ENCODE peak calls at places on chromosomes 4 and X, in ten cellular contexts. T is fibroblast of lung; P is astrocyte of the hippocampus; Q is Ammon's horn; J is AG09319; Z is activated CD8-positive, alpha-beta T cell treated with anti-CD3 and anti-CD28 coated beads for 36 hours; B is ascending aorta; I is activated T-cell treated with anti-CD3 and anti-CD28 coated beads, Interleukin-2, amount 50 U/mL, for 4 hours; L is B cell; A is AG04450. H is an unnamed sample.

GRCh38 chr4:138014664-138015288 is 227.4 kb downstream of the SLC7A11 start:
- DNase-seq in J (no peak), A (no peak), Q (no peak), Z (no peak), P (no peak), I (no peak), L (no peak), T (no peak), B (no peak), H (no peak)

GRCh38 chrX:103220511-103221406 is 5.9 kb downstream of the BEX4 start:
- DNase-seq in J (no peak), B (no peak), I (no peak), A (no peak), L (no peak), P (no peak), T (no peak), Z (no peak), Q (no peak), H (no peak)

GRCh38 chrX:138710311-138710791 is 1.2 kb downstream of the FGF13 start:
- DNase-seq in J (no peak), Q (peak), Z (no peak), T (no peak), P (peak), A (no peak), B (peak), L (no peak), I (no peak), H (no peak)

GRCh38 chrX:77087529-77088169 is 359.5 kb upstream of the FGF16 start:
- DNase-seq in I (no peak), T (peak), P (no peak), L (no peak), Z (no peak), J (no peak), A (no peak), B (peak), Q (peak), H (peak)

GRCh38 chr4:107988763-107989035 is 990 bp upstream of the HADH start:
- DNase-seq in P (no peak), Q (no peak), B (no peak), T (no peak), Z (no peak), A (no peak), L (no peak), I (no peak), J (no peak), H (no peak)

GRCh38 chr4:153497091-153497531 is 31.0 kb downstream of the TMEM131L start:
- DNase-seq in P (peak), L (peak), T (peak), J (no peak), B (no peak), Q (no peak), Z (peak), I (peak), A (no peak), H (no peak)

GRCh38 chrX:48492293-48492910 is 16.4 kb upstream of the PORCN start:
- DNase-seq in L (no peak), Z (no peak), A (no peak), B (no peak), Q (no peak), P (no peak), T (no peak), J (no peak), I (no peak), H (peak)

GRCh38 chr4:65167719-65168118 is 502.6 kb downstream of the EPHA5 start:
- DNase-seq in B (no peak), A (no peak), I (no peak), Z (no peak), L (no peak), P (peak), J (no peak), Q (no peak), T (peak), H (no peak)

GRCh38 chr4:121479801-121480200 is 99.0 kb upstream of the QRFPR start:
- DNase-seq in I (no peak), P (no peak), J (no peak), Z (no peak), T (no peak), B (no peak), L (no peak), A (no peak), Q (no peak), H (no peak)

GRCh38 chr4:175309041-175309440 is 390.9 kb downstream of the ADAM29 start:
- DNase-seq in L (no peak), A (no peak), Z (no peak), J (no peak), I (no peak), P (peak), Q (no peak), T (peak), B (no peak), H (no peak)

GRCh38 chr4:42397635-42398447 is 553 bp downstream of the SHISA3 start:
- DNase-seq in T (peak), P (peak), Q (no peak), I (no peak), B (no peak), J (no peak), Z (peak), A (no peak), L (no peak), H (no peak)

GRCh38 chrX:145821291-145821897 is 3.8 kb downstream of the SLITRK2 start:
- DNase-seq in B (no peak), Z (no peak), I (no peak), L (no peak), T (no peak), A (no peak), J (no peak), P (peak), Q (peak), H (no peak)

GRCh38 chr4:84215218-84215617 is 283.9 kb downstream of the NKX6-1 start:
- DNase-seq in J (no peak), Q (no peak), Z (no peak), T (no peak), A (no peak), P (peak), I (no peak), L (no peak), B (no peak), H (no peak)

GRCh38 chr4:67680568-67681222 is 20.3 kb downstream of the UBA6 start:
- DNase-seq in Q (no peak), A (no peak), L (no peak), J (no peak), Z (no peak), T (peak), P (peak), I (no peak), B (no peak), H (peak)

GRCh38 chrX:130055103-130055502 is 55.2 kb downstream of the ELF4 start:
- DNase-seq in T (peak), J (peak), Q (no peak), L (no peak), I (no peak), B (peak), A (no peak), P (peak), Z (no peak), H (peak)

GRCh38 chr4:3489451-3489962 is 26.4 kb downstream of the DOK7 start:
- DNase-seq in T (no peak), L (no peak), Z (peak), B (no peak), A (no peak), I (no peak), J (no peak), Q (no peak), P (no peak), H (no peak)

GRCh38 chr4:71064521-71064920 is 71.1 kb downstream of the DCK start:
- DNase-seq in T (no peak), B (no peak), L (no peak), Q (no peak), J (no peak), I (no peak), A (no peak), P (no peak), Z (no peak), H (no peak)

GRCh38 chrX:40734956-40735317 is 405 bp downstream of the MED14 start:
- DNase-seq in L (no peak), B (no peak), Q (no peak), T (peak), J (no peak), A (no peak), I (peak), Z (peak), P (no peak), H (no peak)

GRCh38 chr4:53637348-53637747 is 46.1 kb upstream of the LNX1 start:
- DNase-seq in A (no peak), P (no peak), Q (no peak), Z (no peak), T (no peak), B (no peak), L (no peak), J (no peak), I (no peak), H (no peak)

GRCh38 chrX:66098162-66098561 is 58.3 kb upstream of the VSIG4 start:
- DNase-seq in B (no peak), A (no peak), I (no peak), L (no peak), Q (no peak), P (no peak), J (no peak), T (no peak), Z (no peak), H (no peak)

GRCh38 chr4:150240011-150240410 is 161.8 kb downstream of the DCLK2 start:
- DNase-seq in A (no peak), Z (no peak), Q (no peak), P (peak), L (no peak), T (peak), B (no peak), J (no peak), I (no peak), H (no peak)

GRCh38 chr4:74682567-74683359 is 111.6 kb downstream of the BTC start:
- DNase-seq in T (peak), I (no peak), Q (no peak), J (peak), Z (no peak), P (peak), L (no peak), A (peak), B (peak), H (peak)

GRCh38 chr4:13536607-13537006 is 7.7 kb downstream of the NKX3-2 start:
- DNase-seq in L (no peak), P (no peak), I (no peak), Z (no peak), T (no peak), B (no peak), A (no peak), Q (no peak), J (no peak), H (no peak)

GRCh38 chrX:31117195-31117594 is 45.4 kb upstream of the FTHL17 start:
- DNase-seq in P (peak), L (no peak), Z (no peak), Q (no peak), I (no peak), B (no peak), T (no peak), A (no peak), J (no peak), H (no peak)

GRCh38 chr4:176034498-176034897 is 31.1 kb upstream of the WDR17 start:
- DNase-seq in L (no peak), B (no peak), I (no peak), Q (peak), P (peak), A (peak), Z (no peak), J (peak), T (peak), H (peak)

GRCh38 chrX:139758250-139758649 is 50.3 kb upstream of the MCF2 start:
- DNase-seq in I (no peak), J (no peak), Z (no peak), T (no peak), Q (no peak), L (no peak), B (no peak), A (no peak), P (no peak), H (no peak)

GRCh38 chr4:113653871-113654270 is 107.7 kb downstream of the CAMK2D start:
- DNase-seq in Z (no peak), P (no peak), I (no peak), A (no peak), T (no peak), B (no peak), L (no peak), Q (no peak), J (no peak), H (no peak)

GRCh38 chr4:85149656-85150055 is 183.2 kb upstream of the WDFY3 start:
- DNase-seq in Q (no peak), T (peak), L (no peak), Z (no peak), P (peak), J (no peak), A (no peak), B (no peak), I (no peak), H (no peak)

GRCh38 chrX:136055651-136056221 is 70.5 kb downstream of the SLC9A6 start:
- DNase-seq in Q (no peak), Z (no peak), B (peak), J (peak), L (no peak), P (peak), I (no peak), A (peak), T (peak), H (peak)

H was measured in HFFc6.